ENCODE peak calls at places on chromosomes 13 and 19, in eight cellular contexts. Y is NCI-H1930, Q is T-helper 2 cell, N is HEK293T, R is KBM-7, B is bronchial epithelial cell, J is MCF 10A, S is HTR-8/SVneo. K is an unnamed sample.

GRCh38 chr19:53123400-53123799 is 9.3 kb downstream of the ZNF415 start:
- DNase-seq in Y (no peak), Q (no peak), N (no peak), R (no peak), B (no peak), J (no peak), S (no peak), K (no peak)

GRCh38 chr19:17405250-17406038 is at the start of gene BST2:
- DNase-seq in Y (no peak), Q (peak; percentile 69), N (peak; percentile 6), R (peak; percentile 87), B (no peak), J (peak; percentile 95), S (peak; percentile 75), K (no peak)

GRCh38 chr19:52991484-52991883 is 22.2 kb upstream of the ERVV-1 start:
- DNase-seq in Y (no peak), Q (no peak), N (no peak), R (no peak), B (peak; percentile 83), J (peak; percentile 94), S (peak; percentile 33), K (peak; percentile 86)

GRCh38 chr13:65999441-65999840 is 1230.7 kb downstream of the PCDH9 start:
- DNase-seq in Y (no peak), Q (no peak), N (no peak), R (no peak), B (peak; percentile 90), J (peak; percentile 2), S (no peak), K (peak; percentile 14)

GRCh38 chr13:29861694-29862110 is 11.3 kb upstream of the UBL3 start:
- DNase-seq in Y (no peak), Q (no peak), N (no peak), R (no peak), B (peak; percentile 55), J (peak; percentile 15), S (peak; percentile 56), K (peak; percentile 76)

GRCh38 chr13:77521194-77521593 is 14.3 kb upstream of the SCEL start:
- DNase-seq in Y (no peak), Q (no peak), N (no peak), R (no peak), B (peak; percentile 97), J (peak; percentile 61), S (no peak), K (peak; percentile 43)

GRCh38 chr19:55640043-55640576 is 692 bp upstream of the ZNF580 start:
- DNase-seq in Y (peak; percentile 86), Q (peak; percentile 64), N (peak; percentile 70), R (no peak), B (no peak), J (no peak), S (no peak), K (peak; percentile 58)

GRCh38 chr19:51375504-51376221 is 3.2 kb upstream of the NKG7 start:
- DNase-seq in Y (no peak), Q (peak; percentile 59), N (no peak), R (peak; percentile 37), B (no peak), J (no peak), S (no peak), K (no peak)

GRCh38 chr13:75372517-75372916 is 109.5 kb downstream of the TBC1D4 start:
- DNase-seq in Y (peak; percentile 15), Q (no peak), N (peak; percentile 68), R (peak; percentile 58), B (peak; percentile 51), J (peak; percentile 66), S (peak; percentile 15), K (no peak)

GRCh38 chr13:98650376-98651107 is 73.6 kb upstream of the STK24 start:
- DNase-seq in Y (no peak), Q (no peak), N (no peak), R (no peak), B (peak; percentile 54), J (no peak), S (no peak), K (no peak)

GRCh38 chr19:46660008-46660517 is 919 bp downstream of the DACT3 start:
- DNase-seq in Y (no peak), Q (no peak), N (peak; percentile 30), R (no peak), B (no peak), J (no peak), S (no peak), K (no peak)

GRCh38 chr13:27522847-27523246 is 72.5 kb upstream of the MTIF3 start:
- DNase-seq in Y (no peak), Q (no peak), N (no peak), R (peak; percentile 33), B (no peak), J (no peak), S (no peak), K (no peak)

GRCh38 chr19:52492201-52492960 is 35.1 kb upstream of the ZNF808 start:
- DNase-seq in Y (no peak), Q (peak; percentile 2), N (no peak), R (no peak), B (no peak), J (no peak), S (no peak), K (no peak)

GRCh38 chr19:55406869-55407624 is 541 bp downstream of the UBE2S start:
- DNase-seq in Y (no peak), Q (no peak), N (no peak), R (no peak), B (no peak), J (no peak), S (no peak), K (no peak)

GRCh38 chr13:105213512-105213911 is 1322.0 kb downstream of the EFNB2 start:
- DNase-seq in Y (no peak), Q (no peak), N (no peak), R (no peak), B (peak; percentile 69), J (no peak), S (no peak), K (peak; percentile 4)

GRCh38 chr13:23715762-23716235 is 145.6 kb downstream of the TNFRSF19 start:
- DNase-seq in Y (peak; percentile 16), Q (no peak), N (no peak), R (no peak), B (no peak), J (peak; percentile 42), S (peak; percentile 15), K (no peak)